ENCODE peak calls at places on chromosomes 12 and 14, in nine cellular contexts. H is mucosa of descending colon; F is activated CD8-positive, alpha-beta memory T cell treated with anti-CD3 and anti-CD28 coated beads, Interleukin-2, amount 50 U/mL, for 4 hours; M is A549; T is KG1; R is anterior cingulate cortex; Z is B cell; W is GF-D8; P is stimulated activated CD4-positive, alpha-beta T cell treated with anti-CD3 and anti-CD28 coated beads, Interleukin-2, amount 100 ng/mL, for 24 hours. A is an unnamed sample.

GRCh38 chr12:114481200-114481535 is 75.2 kb upstream of the TBX5 start:
- DNase-seq in H (no peak), F (no peak), M (no peak), T (no peak), R (no peak), Z (no peak), W (no peak), P (no peak), A (no peak)

GRCh38 chr12:113131556-113131955 is 4.0 kb downstream of the RASAL1 start:
- DNase-seq in H (no peak), F (no peak), M (no peak), T (no peak), R (no peak), Z (no peak), W (no peak), P (no peak), A (no peak)

GRCh38 chr12:1289371-1290155 is 298.5 kb downstream of the ERC1 start:
- DNase-seq in H (no peak), F (no peak), M (no peak), T (peak), R (no peak), Z (no peak), W (peak), P (no peak), A (no peak)

GRCh38 chr14:93986972-93987371 is 10.1 kb upstream of the CCDC197 start:
- DNase-seq in H (no peak), F (no peak), M (no peak), T (no peak), R (no peak), Z (no peak), W (no peak), P (no peak), A (no peak)

GRCh38 chr14:101715209-101716076 is 46.1 kb upstream of the PPP2R5C start:
- DNase-seq in H (no peak), F (no peak), M (no peak), T (no peak), R (no peak), Z (no peak), W (no peak), P (no peak), A (no peak)

GRCh38 chr14:92461891-92462290 is 51.7 kb upstream of the RIN3 start:
- DNase-seq in H (no peak), F (no peak), M (no peak), T (no peak), R (no peak), Z (no peak), W (no peak), P (peak), A (no peak)

GRCh38 chr12:92955997-92956663 is 27.0 kb upstream of the EEA1 start:
- DNase-seq in H (no peak), F (no peak), M (no peak), T (no peak), R (no peak), Z (no peak), W (no peak), P (no peak), A (no peak)

GRCh38 chr12:128637616-128638606 is 185.8 kb downstream of the SLC15A4 start:
- DNase-seq in H (no peak), F (no peak), M (no peak), T (no peak), R (no peak), Z (no peak), W (no peak), P (no peak), A (no peak)

GRCh38 chr12:13210022-13210539 is 13.6 kb downstream of the EMP1 start:
- DNase-seq in H (no peak), F (no peak), M (no peak), T (no peak), R (no peak), Z (no peak), W (no peak), P (no peak), A (no peak)

GRCh38 chr12:104668274-104668718 is 211.5 kb downstream of the CHST11 start:
- DNase-seq in H (no peak), F (no peak), M (no peak), T (no peak), R (no peak), Z (no peak), W (no peak), P (no peak), A (no peak)